ENCODE peak calls at places on chromosomes 13 and 19, in five cellular contexts. One of them, this sample, is unnamed. For H3K36me3, the result is how much of the 10 kb centered on the place peaks cover.

GRCh38 chr13:32731576-32731975 is 145.3 kb downstream of the PDS5B start:
- DNase-seq in spleen: no peak
- DNase-seq in aorta: no peak
- DNase-seq in BE2C: no peak
- DNase-seq in CD4-positive, alpha-beta memory T cell: no peak
- DNase-seq in this sample: no peak

GRCh38 chr13:94389544-94390351 is 89.7 kb downstream of the DCT start:
- DNase-seq in CD4-positive, alpha-beta memory T cell: no peak
- DNase-seq in BE2C: no peak
- DNase-seq in aorta: no peak
- DNase-seq in spleen: no peak
- DNase-seq in this sample: no peak

GRCh38 chr19:45251452-45252354 is 632 bp downstream of the MARK4 start:
- DNase-seq in BE2C: no peak
- DNase-seq in CD4-positive, alpha-beta memory T cell: peak
- DNase-seq in spleen: peak
- DNase-seq in aorta: peak
- DNase-seq in this sample: no peak

GRCh38 chr19:35088514-35088913 is 27.1 kb upstream of the FXYD3 start:
- DNase-seq in CD4-positive, alpha-beta memory T cell: no peak
- DNase-seq in BE2C: no peak
- DNase-seq in spleen: no peak
- DNase-seq in aorta: no peak
- DNase-seq in this sample: no peak

GRCh38 chr13:76470991-76471390 is 415.2 kb downstream of the KCTD12 start:
- DNase-seq in BE2C: no peak
- DNase-seq in spleen: no peak
- DNase-seq in CD4-positive, alpha-beta memory T cell: no peak
- DNase-seq in aorta: no peak
- DNase-seq in this sample: no peak

GRCh38 chr13:101530293-101530692 is 77.8 kb downstream of the ITGBL1 start:
- DNase-seq in aorta: no peak
- DNase-seq in spleen: no peak
- DNase-seq in CD4-positive, alpha-beta memory T cell: no peak
- DNase-seq in BE2C: no peak
- DNase-seq in this sample: no peak

GRCh38 chr19:33390120-33390907 is 16.8 kb downstream of the CEBPG start:
- DNase-seq in CD4-positive, alpha-beta memory T cell: no peak
- DNase-seq in spleen: no peak
- DNase-seq in BE2C: peak
- DNase-seq in aorta: peak
- DNase-seq in this sample: no peak

GRCh38 chr19:35911173-35911572 is 3.1 kb upstream of the TYROBP start:
- DNase-seq in aorta: no peak
- DNase-seq in spleen: no peak
- DNase-seq in CD4-positive, alpha-beta memory T cell: no peak
- DNase-seq in BE2C: no peak
- DNase-seq in this sample: no peak

GRCh38 chr13:46569471-46569870 is 16.5 kb downstream of the LRCH1 start:
- DNase-seq in CD4-positive, alpha-beta memory T cell: no peak
- DNase-seq in aorta: no peak
- DNase-seq in spleen: no peak
- DNase-seq in BE2C: peak
- DNase-seq in this sample: no peak

GRCh38 chr19:54430306-54431254 is 15.3 kb downstream of the TTYH1 start:
- DNase-seq in BE2C: peak
- DNase-seq in aorta: no peak
- DNase-seq in CD4-positive, alpha-beta memory T cell: peak
- DNase-seq in spleen: peak
- DNase-seq in this sample: peak

GRCh38 chr13:40211586-40211968 is 454.9 kb downstream of the FOXO1 start:
- DNase-seq in spleen: no peak
- DNase-seq in aorta: no peak
- DNase-seq in BE2C: no peak
- DNase-seq in CD4-positive, alpha-beta memory T cell: no peak
- DNase-seq in this sample: no peak

GRCh38 chr19:8148410-8149231 is 771 bp downstream of the FBN3 start:
- DNase-seq in aorta: no peak
- DNase-seq in BE2C: no peak
- DNase-seq in CD4-positive, alpha-beta memory T cell: no peak
- DNase-seq in spleen: no peak
- DNase-seq in this sample: no peak

GRCh38 chr19:42282036-42282762 is 13.1 kb downstream of the CIC start:
- DNase-seq in aorta: no peak
- DNase-seq in CD4-positive, alpha-beta memory T cell: no peak
- DNase-seq in spleen: peak
- DNase-seq in BE2C: peak
- DNase-seq in this sample: peak

GRCh38 chr13:36377822-36378480 is 31.8 kb upstream of the SPART start:
- DNase-seq in CD4-positive, alpha-beta memory T cell: no peak
- DNase-seq in spleen: no peak
- DNase-seq in aorta: no peak
- DNase-seq in BE2C: no peak
- DNase-seq in this sample: no peak

GRCh38 chr19:5131031-5131865 is 162.3 kb downstream of the KDM4B start:
- DNase-seq in CD4-positive, alpha-beta memory T cell: no peak
- DNase-seq in BE2C: no peak
- DNase-seq in spleen: peak
- DNase-seq in aorta: no peak
- DNase-seq in this sample: peak

GRCh38 chr19:6232567-6232966 is 47.2 kb downstream of the MLLT1 start:
- DNase-seq in aorta: no peak
- DNase-seq in BE2C: no peak
- DNase-seq in spleen: no peak
- DNase-seq in CD4-positive, alpha-beta memory T cell: no peak
- DNase-seq in this sample: no peak

GRCh38 chr13:39501711-39502324 is 101.2 kb downstream of the LHFPL6 start:
- DNase-seq in aorta: no peak
- DNase-seq in spleen: no peak
- DNase-seq in CD4-positive, alpha-beta memory T cell: no peak
- DNase-seq in BE2C: no peak
- DNase-seq in this sample: no peak

GRCh38 chr13:40549500-40550094 is 116.8 kb downstream of the FOXO1 start:
- DNase-seq in BE2C: no peak
- DNase-seq in CD4-positive, alpha-beta memory T cell: no peak
- DNase-seq in aorta: peak
- DNase-seq in spleen: no peak
- DNase-seq in this sample: no peak

GRCh38 chr19:48359123-48359522 is 4.6 kb downstream of the TMEM143 start:
- DNase-seq in CD4-positive, alpha-beta memory T cell: no peak
- DNase-seq in spleen: no peak
- DNase-seq in BE2C: no peak
- DNase-seq in aorta: no peak
- DNase-seq in this sample: no peak

GRCh38 chr13:48161530-48162179 is 66.8 kb upstream of the MED4 start:
- DNase-seq in spleen: peak
- DNase-seq in aorta: peak
- DNase-seq in CD4-positive, alpha-beta memory T cell: no peak
- DNase-seq in BE2C: no peak
- DNase-seq in this sample: no peak

GRCh38 chr19:3494559-3494958 is 5.9 kb downstream of the DOHH start:
- DNase-seq in BE2C: no peak
- DNase-seq in CD4-positive, alpha-beta memory T cell: no peak
- DNase-seq in spleen: no peak
- DNase-seq in aorta: no peak
- DNase-seq in this sample: no peak

GRCh38 chr13:46341112-46341711 is 45.8 kb downstream of the RUBCNL start:
- DNase-seq in spleen: no peak
- DNase-seq in BE2C: no peak
- DNase-seq in CD4-positive, alpha-beta memory T cell: no peak
- DNase-seq in aorta: no peak
- DNase-seq in this sample: no peak

GRCh38 chr13:50320297-50320862 is 305.1 kb downstream of the KCNRG start:
- DNase-seq in CD4-positive, alpha-beta memory T cell: no peak
- DNase-seq in spleen: no peak
- DNase-seq in aorta: no peak
- DNase-seq in BE2C: no peak
- DNase-seq in this sample: no peak

GRCh38 chr19:6876790-6877189 is 10.6 kb upstream of the ADGRE1 start:
- DNase-seq in CD4-positive, alpha-beta memory T cell: no peak
- DNase-seq in aorta: no peak
- DNase-seq in spleen: no peak
- DNase-seq in BE2C: no peak
- DNase-seq in this sample: no peak

GRCh38 chr19:42246143-42246868 is 3.9 kb upstream of the GSK3A start:
- DNase-seq in spleen: peak
- DNase-seq in aorta: peak
- DNase-seq in CD4-positive, alpha-beta memory T cell: no peak
- DNase-seq in BE2C: peak
- DNase-seq in this sample: peak

GRCh38 chr19:55441692-55442321 is 1.3 kb downstream of the SHISA7 start:
- DNase-seq in aorta: no peak
- DNase-seq in BE2C: no peak
- DNase-seq in spleen: no peak
- DNase-seq in CD4-positive, alpha-beta memory T cell: no peak
- DNase-seq in this sample: no peak

GRCh38 chr13:111253334-111253872 is 67.0 kb upstream of the TEX29 start:
- DNase-seq in spleen: no peak
- DNase-seq in aorta: no peak
- DNase-seq in BE2C: no peak
- DNase-seq in CD4-positive, alpha-beta memory T cell: no peak
- DNase-seq in this sample: no peak

GRCh38 chr13:111252449-111253124 is 67.9 kb upstream of the TEX29 start:
- DNase-seq in CD4-positive, alpha-beta memory T cell: no peak
- DNase-seq in spleen: no peak
- DNase-seq in BE2C: no peak
- DNase-seq in aorta: no peak
- DNase-seq in this sample: no peak

GRCh38 chr13:111249637-111250360 is 70.6 kb upstream of the TEX29 start:
- DNase-seq in spleen: no peak
- DNase-seq in CD4-positive, alpha-beta memory T cell: no peak
- DNase-seq in BE2C: no peak
- DNase-seq in aorta: no peak
- DNase-seq in this sample: no peak

GRCh38 chr13:111248822-111249221 is 71.6 kb upstream of the TEX29 start:
- DNase-seq in spleen: no peak
- DNase-seq in CD4-positive, alpha-beta memory T cell: no peak
- DNase-seq in aorta: no peak
- DNase-seq in BE2C: no peak
- DNase-seq in this sample: no peak

DNA sequence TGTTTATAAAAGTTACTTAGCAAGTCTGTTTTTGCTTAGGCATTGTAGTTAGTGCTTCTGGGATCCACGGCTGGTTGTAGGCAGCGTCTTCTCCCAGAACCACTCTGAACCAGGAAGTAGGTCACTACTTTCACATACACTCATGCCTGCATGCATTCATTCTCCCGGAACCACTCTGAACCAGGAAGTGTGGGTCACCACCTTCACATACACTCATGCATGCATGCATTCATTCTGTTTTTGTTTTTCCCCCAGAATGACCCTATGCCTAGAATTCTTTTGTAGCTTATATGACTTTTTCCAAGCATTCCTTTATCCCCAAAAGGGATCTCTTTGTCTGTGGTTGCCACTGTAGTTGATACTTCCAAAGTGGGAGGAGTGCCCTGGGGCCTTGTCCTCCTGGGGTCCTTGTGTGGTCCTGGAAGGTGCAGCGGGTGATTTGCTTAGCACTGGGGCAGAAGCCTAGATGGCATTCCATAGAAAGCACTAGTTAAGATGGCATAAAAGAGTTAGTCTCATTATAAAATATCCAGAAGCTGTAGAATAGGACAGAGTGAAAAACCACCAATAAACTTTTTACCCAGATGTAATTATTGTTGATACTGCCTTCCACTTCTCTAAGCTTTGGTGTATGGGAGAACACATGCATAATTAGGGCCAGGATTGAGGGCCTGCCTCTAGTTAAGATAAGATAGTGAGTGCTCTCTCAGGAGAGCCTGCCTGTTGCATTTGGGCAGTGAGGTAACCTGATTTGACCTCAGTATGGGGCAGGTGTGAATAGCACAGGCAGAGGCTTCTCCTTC is 68.6 kb upstream of the TEX29 start:
- DNase-seq in CD4-positive, alpha-beta memory T cell: no peak
- DNase-seq in aorta: no peak
- DNase-seq in spleen: no peak
- DNase-seq in BE2C: no peak
- DNase-seq in this sample: no peak
- H3K36me3 ChIP-seq in CD4-positive, alpha-beta memory T cell: under half
- H3K36me3 ChIP-seq in aorta: under half
- H3K36me3 ChIP-seq in spleen: half or more
- H3K36me3 ChIP-seq in BE2C: under half
- H3K36me3 ChIP-seq in this sample: under half

DNA sequence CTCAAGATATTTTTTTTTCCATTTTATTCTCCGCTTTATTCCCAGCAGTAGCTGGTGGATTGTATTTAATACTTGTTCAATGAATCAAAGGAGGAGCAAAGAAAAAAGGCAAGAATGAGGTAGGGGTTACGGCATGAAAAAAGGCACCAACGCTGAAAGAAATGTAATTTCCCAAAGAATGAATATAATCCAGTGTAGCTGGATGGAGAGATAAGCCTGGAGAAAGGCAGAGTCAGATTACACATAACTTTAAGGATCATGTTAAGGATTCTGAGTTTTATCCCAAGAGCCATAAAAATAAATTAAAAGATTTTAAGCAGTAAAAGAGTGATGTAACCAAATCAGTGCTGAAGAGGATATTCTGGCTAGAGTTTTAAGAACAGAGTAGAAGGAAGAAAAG is 67.7 kb downstream of the RBM26 start:
- DNase-seq in CD4-positive, alpha-beta memory T cell: no peak
- DNase-seq in aorta: no peak
- DNase-seq in spleen: no peak
- DNase-seq in BE2C: no peak
- DNase-seq in this sample: no peak
- H3K36me3 ChIP-seq in CD4-positive, alpha-beta memory T cell: under half
- H3K36me3 ChIP-seq in aorta: under half
- H3K36me3 ChIP-seq in spleen: half or more
- H3K36me3 ChIP-seq in BE2C: half or more
- H3K36me3 ChIP-seq in this sample: under half

GRCh38 chr19:1222394-1222793 is 15.4 kb downstream of the CBARP start:
- DNase-seq in CD4-positive, alpha-beta memory T cell: no peak
- DNase-seq in BE2C: no peak
- DNase-seq in spleen: no peak
- DNase-seq in aorta: no peak
- DNase-seq in this sample: no peak
- H3K36me3 ChIP-seq in CD4-positive, alpha-beta memory T cell: under half
- H3K36me3 ChIP-seq in BE2C: half or more
- H3K36me3 ChIP-seq in spleen: half or more
- H3K36me3 ChIP-seq in aorta: under half
- H3K36me3 ChIP-seq in this sample: under half

GRCh38 chr19:39384839-39385568 is 5.9 kb downstream of the PAF1 start:
- DNase-seq in BE2C: no peak
- DNase-seq in spleen: no peak
- DNase-seq in CD4-positive, alpha-beta memory T cell: no peak
- DNase-seq in aorta: no peak
- DNase-seq in this sample: no peak

GRCh38 chr19:39388657-39389056 is 2.2 kb downstream of the PAF1 start:
- DNase-seq in aorta: no peak
- DNase-seq in spleen: no peak
- DNase-seq in CD4-positive, alpha-beta memory T cell: no peak
- DNase-seq in BE2C: no peak
- DNase-seq in this sample: no peak

GRCh38 chr19:39385629-39386411 is 5.1 kb downstream of the PAF1 start:
- DNase-seq in spleen: no peak
- DNase-seq in aorta: no peak
- DNase-seq in CD4-positive, alpha-beta memory T cell: no peak
- DNase-seq in BE2C: no peak
- DNase-seq in this sample: no peak

GRCh38 chr19:39389621-39390414 is 1.1 kb downstream of the PAF1 start:
- DNase-seq in aorta: no peak
- DNase-seq in spleen: no peak
- DNase-seq in BE2C: no peak
- DNase-seq in CD4-positive, alpha-beta memory T cell: no peak
- DNase-seq in this sample: no peak

GRCh38 chr19:39386557-39386956 is 4.3 kb downstream of the PAF1 start:
- DNase-seq in aorta: no peak
- DNase-seq in spleen: no peak
- DNase-seq in CD4-positive, alpha-beta memory T cell: no peak
- DNase-seq in BE2C: no peak
- DNase-seq in this sample: no peak
- H3K36me3 ChIP-seq in aorta: under half
- H3K36me3 ChIP-seq in spleen: half or more
- H3K36me3 ChIP-seq in CD4-positive, alpha-beta memory T cell: half or more
- H3K36me3 ChIP-seq in BE2C: under half
- H3K36me3 ChIP-seq in this sample: under half